ENCODE peak calls at places on chromosomes 6 and 20, in eight cellular contexts. One of them, this sample, is unnamed.

GRCh38 chr6:158103228-158103627 is 64.8 kb downstream of the SERAC1 start:
- DNase-seq in brain microvascular endothelial cell: no peak
- DNase-seq in pancreas: no peak
- DNase-seq in heart left ventricle: no peak
- DNase-seq in HCT116: no peak
- DNase-seq in prostate gland: no peak
- DNase-seq in neural progenitor cell: no peak
- DNase-seq in A549: no peak
- DNase-seq in this sample: no peak

GRCh38 chr6:76671751-76672150 is 599.3 kb upstream of the IMPG1 start:
- DNase-seq in A549: no peak
- DNase-seq in HCT116: no peak
- DNase-seq in pancreas: no peak
- DNase-seq in brain microvascular endothelial cell: no peak
- DNase-seq in heart left ventricle: no peak
- DNase-seq in neural progenitor cell: no peak
- DNase-seq in prostate gland: no peak
- DNase-seq in this sample: no peak

GRCh38 chr20:38982291-38982690 is 20.1 kb downstream of the DHX35 start:
- DNase-seq in A549: no peak
- DNase-seq in prostate gland: no peak
- DNase-seq in pancreas: no peak
- DNase-seq in heart left ventricle: no peak
- DNase-seq in HCT116: no peak
- DNase-seq in brain microvascular endothelial cell: no peak
- DNase-seq in neural progenitor cell: no peak
- DNase-seq in this sample: no peak

GRCh38 chr20:62795023-62795761 is 1.1 kb upstream of the MRGBP start:
- DNase-seq in heart left ventricle: peak
- DNase-seq in neural progenitor cell: peak
- DNase-seq in prostate gland: no peak
- DNase-seq in brain microvascular endothelial cell: peak
- DNase-seq in pancreas: peak
- DNase-seq in HCT116: no peak
- DNase-seq in A549: peak
- DNase-seq in this sample: no peak

GRCh38 chr6:100296810-100297544 is 167.7 kb downstream of the SIM1 start:
- DNase-seq in heart left ventricle: no peak
- DNase-seq in brain microvascular endothelial cell: peak
- DNase-seq in prostate gland: no peak
- DNase-seq in A549: peak
- DNase-seq in neural progenitor cell: no peak
- DNase-seq in pancreas: no peak
- DNase-seq in HCT116: peak
- DNase-seq in this sample: no peak

GRCh38 chr20:32753731-32754130 is 8.5 kb upstream of the DNMT3B start:
- DNase-seq in prostate gland: no peak
- DNase-seq in HCT116: no peak
- DNase-seq in heart left ventricle: no peak
- DNase-seq in A549: no peak
- DNase-seq in brain microvascular endothelial cell: peak
- DNase-seq in pancreas: no peak
- DNase-seq in neural progenitor cell: no peak
- DNase-seq in this sample: no peak

GRCh38 chr6:50936277-50936681 is 117.6 kb downstream of the TFAP2B start:
- DNase-seq in pancreas: no peak
- DNase-seq in heart left ventricle: no peak
- DNase-seq in A549: no peak
- DNase-seq in HCT116: no peak
- DNase-seq in prostate gland: no peak
- DNase-seq in brain microvascular endothelial cell: no peak
- DNase-seq in neural progenitor cell: peak
- DNase-seq in this sample: no peak

GRCh38 chr6:107587402-107587801 is 97.5 kb downstream of the SOBP start:
- DNase-seq in A549: no peak
- DNase-seq in pancreas: no peak
- DNase-seq in HCT116: no peak
- DNase-seq in neural progenitor cell: no peak
- DNase-seq in prostate gland: no peak
- DNase-seq in heart left ventricle: no peak
- DNase-seq in brain microvascular endothelial cell: no peak
- DNase-seq in this sample: no peak

GRCh38 chr6:121520337-121521163 is 85.1 kb downstream of the GJA1 start:
- DNase-seq in HCT116: no peak
- DNase-seq in brain microvascular endothelial cell: peak
- DNase-seq in prostate gland: no peak
- DNase-seq in pancreas: no peak
- DNase-seq in heart left ventricle: no peak
- DNase-seq in neural progenitor cell: no peak
- DNase-seq in A549: peak
- DNase-seq in this sample: no peak

GRCh38 chr20:59153355-59153681 is 10.3 kb upstream of the ZNF831 start:
- DNase-seq in neural progenitor cell: no peak
- DNase-seq in pancreas: peak
- DNase-seq in heart left ventricle: peak
- DNase-seq in A549: no peak
- DNase-seq in prostate gland: peak
- DNase-seq in HCT116: no peak
- DNase-seq in brain microvascular endothelial cell: no peak
- DNase-seq in this sample: peak

GRCh38 chr6:137775720-137776119 is 91.3 kb upstream of the TNFAIP3 start:
- DNase-seq in heart left ventricle: peak
- DNase-seq in neural progenitor cell: no peak
- DNase-seq in pancreas: no peak
- DNase-seq in HCT116: no peak
- DNase-seq in prostate gland: no peak
- DNase-seq in brain microvascular endothelial cell: no peak
- DNase-seq in A549: no peak
- DNase-seq in this sample: no peak

GRCh38 chr20:48823960-48824497 is 3.8 kb downstream of the PREX1 start:
- DNase-seq in HCT116: no peak
- DNase-seq in prostate gland: no peak
- DNase-seq in A549: no peak
- DNase-seq in brain microvascular endothelial cell: peak
- DNase-seq in neural progenitor cell: no peak
- DNase-seq in heart left ventricle: no peak
- DNase-seq in pancreas: no peak
- DNase-seq in this sample: no peak

GRCh38 chr20:13567663-13568062 is 71.1 kb downstream of the TASP1 start:
- DNase-seq in brain microvascular endothelial cell: no peak
- DNase-seq in HCT116: no peak
- DNase-seq in A549: no peak
- DNase-seq in prostate gland: no peak
- DNase-seq in neural progenitor cell: no peak
- DNase-seq in heart left ventricle: peak
- DNase-seq in pancreas: no peak
- DNase-seq in this sample: no peak

GRCh38 chr6:13762648-13763441 is 51.2 kb upstream of the RANBP9 start:
- DNase-seq in HCT116: no peak
- DNase-seq in heart left ventricle: no peak
- DNase-seq in pancreas: no peak
- DNase-seq in brain microvascular endothelial cell: peak
- DNase-seq in neural progenitor cell: no peak
- DNase-seq in prostate gland: peak
- DNase-seq in A549: no peak
- DNase-seq in this sample: peak

GRCh38 chr6:108492131-108492766 is 68.5 kb upstream of the FOXO3 start:
- DNase-seq in heart left ventricle: no peak
- DNase-seq in prostate gland: peak
- DNase-seq in HCT116: peak
- DNase-seq in A549: peak
- DNase-seq in neural progenitor cell: peak
- DNase-seq in pancreas: no peak
- DNase-seq in brain microvascular endothelial cell: peak
- DNase-seq in this sample: no peak

GRCh38 chr20:44600758-44601562 is 18.6 kb downstream of the PKIG start:
- DNase-seq in prostate gland: no peak
- DNase-seq in brain microvascular endothelial cell: no peak
- DNase-seq in HCT116: no peak
- DNase-seq in heart left ventricle: peak
- DNase-seq in neural progenitor cell: no peak
- DNase-seq in A549: no peak
- DNase-seq in pancreas: no peak
- DNase-seq in this sample: no peak

GRCh38 chr20:45405566-45406259 is 2.4 kb upstream of the DBNDD2 start:
- DNase-seq in neural progenitor cell: peak
- DNase-seq in HCT116: no peak
- DNase-seq in heart left ventricle: peak
- DNase-seq in pancreas: no peak
- DNase-seq in prostate gland: no peak
- DNase-seq in brain microvascular endothelial cell: no peak
- DNase-seq in A549: no peak
- DNase-seq in this sample: no peak

GRCh38 chr6:111764238-111765182 is 108.7 kb downstream of the FYN start:
- DNase-seq in HCT116: no peak
- DNase-seq in pancreas: no peak
- DNase-seq in prostate gland: no peak
- DNase-seq in heart left ventricle: no peak
- DNase-seq in A549: no peak
- DNase-seq in brain microvascular endothelial cell: peak
- DNase-seq in neural progenitor cell: peak
- DNase-seq in this sample: no peak

GRCh38 chr20:208937-209566 is 18.0 kb upstream of the DEFB129 start:
- DNase-seq in prostate gland: peak
- DNase-seq in A549: peak
- DNase-seq in heart left ventricle: no peak
- DNase-seq in brain microvascular endothelial cell: peak
- DNase-seq in HCT116: peak
- DNase-seq in neural progenitor cell: peak
- DNase-seq in pancreas: no peak
- DNase-seq in this sample: no peak

GRCh38 chr6:163438940-163439335 is 24.4 kb downstream of the QKI start:
- DNase-seq in A549: no peak
- DNase-seq in brain microvascular endothelial cell: no peak
- DNase-seq in neural progenitor cell: no peak
- DNase-seq in HCT116: no peak
- DNase-seq in pancreas: no peak
- DNase-seq in heart left ventricle: peak
- DNase-seq in prostate gland: no peak
- DNase-seq in this sample: peak

GRCh38 chr6:157232161-157232895 is 91.0 kb downstream of the TMEM242 start:
- DNase-seq in HCT116: no peak
- DNase-seq in pancreas: no peak
- DNase-seq in neural progenitor cell: no peak
- DNase-seq in prostate gland: no peak
- DNase-seq in brain microvascular endothelial cell: no peak
- DNase-seq in heart left ventricle: no peak
- DNase-seq in A549: no peak
- DNase-seq in this sample: peak

GRCh38 chr6:107679457-107679856 is 144.7 kb downstream of the SCML4 start:
- DNase-seq in heart left ventricle: peak
- DNase-seq in prostate gland: no peak
- DNase-seq in pancreas: no peak
- DNase-seq in HCT116: no peak
- DNase-seq in brain microvascular endothelial cell: peak
- DNase-seq in neural progenitor cell: no peak
- DNase-seq in A549: no peak
- DNase-seq in this sample: no peak

GRCh38 chr6:170459451-170459850 is 93.7 kb downstream of the PSMB1 start:
- DNase-seq in HCT116: no peak
- DNase-seq in heart left ventricle: no peak
- DNase-seq in neural progenitor cell: no peak
- DNase-seq in A549: peak
- DNase-seq in prostate gland: no peak
- DNase-seq in brain microvascular endothelial cell: peak
- DNase-seq in pancreas: no peak
- DNase-seq in this sample: no peak
- H3K4me3 ChIP-seq in HCT116: no peak
- H3K4me3 ChIP-seq in heart left ventricle: peak
- H3K4me3 ChIP-seq in neural progenitor cell: no peak
- H3K4me3 ChIP-seq in A549: no peak
- H3K4me3 ChIP-seq in prostate gland: no peak
- H3K4me3 ChIP-seq in brain microvascular endothelial cell: peak
- H3K4me3 ChIP-seq in pancreas: no peak
- H3K4me3 ChIP-seq in this sample: no peak

GRCh38 chr6:28683945-28684538 is 158.4 kb downstream of the GPX5 start:
- DNase-seq in neural progenitor cell: peak
- DNase-seq in brain microvascular endothelial cell: no peak
- DNase-seq in heart left ventricle: no peak
- DNase-seq in A549: peak
- DNase-seq in pancreas: no peak
- DNase-seq in prostate gland: peak
- DNase-seq in HCT116: peak
- DNase-seq in this sample: no peak
- TF ChIP-seq CTCF in neural progenitor cell: peak
- TF ChIP-seq CTCF in brain microvascular endothelial cell: peak
- TF ChIP-seq CTCF in heart left ventricle: peak
- TF ChIP-seq CTCF in A549: peak
- TF ChIP-seq CTCF in pancreas: peak
- TF ChIP-seq CTCF in prostate gland: peak
- TF ChIP-seq CTCF in HCT116: peak
- TF ChIP-seq CTCF in this sample: peak

DNA sequence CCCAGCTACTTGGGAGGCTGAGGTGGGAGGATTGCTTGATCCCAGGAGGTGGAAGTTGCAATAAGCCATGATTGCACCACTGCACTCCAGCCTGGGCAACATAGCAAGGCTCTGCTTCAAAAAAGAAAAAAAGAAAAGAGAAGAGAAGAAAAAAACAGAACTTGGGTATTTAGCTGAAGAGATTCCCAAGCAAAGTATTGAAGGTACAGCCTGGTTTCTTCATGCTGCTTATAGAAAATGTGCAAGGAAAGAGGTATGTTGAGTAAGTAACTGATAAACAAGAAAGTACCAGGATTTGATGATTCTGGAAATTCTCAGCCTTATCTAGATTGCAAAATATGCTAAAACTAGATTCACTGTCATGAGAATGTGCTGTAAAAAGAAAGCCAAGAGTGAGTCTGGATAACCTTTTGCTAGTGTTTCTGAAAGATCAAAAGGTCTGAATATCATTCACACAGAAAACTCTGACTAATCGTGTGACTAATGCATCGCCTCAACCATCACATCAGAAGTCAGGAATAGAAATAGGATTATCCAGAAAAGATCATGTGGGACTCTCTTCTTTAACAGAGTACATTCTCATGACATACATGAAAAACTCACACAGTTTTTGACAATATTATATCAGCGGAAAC is 32.4 kb upstream of the NOP56 start:
- DNase-seq in neural progenitor cell: no peak
- DNase-seq in heart left ventricle: no peak
- DNase-seq in pancreas: no peak
- DNase-seq in A549: peak
- DNase-seq in prostate gland: no peak
- DNase-seq in HCT116: peak
- DNase-seq in brain microvascular endothelial cell: peak
- DNase-seq in this sample: no peak
- H3K27ac ChIP-seq in neural progenitor cell: no peak
- H3K27ac ChIP-seq in heart left ventricle: no peak
- H3K27ac ChIP-seq in pancreas: no peak
- H3K27ac ChIP-seq in A549: no peak
- H3K27ac ChIP-seq in prostate gland: no peak
- H3K27ac ChIP-seq in HCT116: no peak
- H3K27ac ChIP-seq in brain microvascular endothelial cell: peak
- H3K27ac ChIP-seq in this sample: no peak

GRCh38 chr6:151763938-151764680 is 43.4 kb upstream of the ESR1 start:
- DNase-seq in neural progenitor cell: peak
- DNase-seq in pancreas: peak
- DNase-seq in HCT116: peak
- DNase-seq in prostate gland: peak
- DNase-seq in A549: peak
- DNase-seq in heart left ventricle: peak
- DNase-seq in brain microvascular endothelial cell: peak
- DNase-seq in this sample: peak
- H3K4me3 ChIP-seq in neural progenitor cell: peak
- H3K4me3 ChIP-seq in pancreas: no peak
- H3K4me3 ChIP-seq in HCT116: peak
- H3K4me3 ChIP-seq in prostate gland: no peak
- H3K4me3 ChIP-seq in A549: peak
- H3K4me3 ChIP-seq in heart left ventricle: peak
- H3K4me3 ChIP-seq in brain microvascular endothelial cell: peak
- H3K4me3 ChIP-seq in this sample: peak